ENCODE peak calls at places on chromosomes 1 and 21, in four cellular contexts. One of them, this sample, is unnamed.

GRCh38 chr1:154190550-154190949 is 1.4 kb downstream of the TPM3 start:
- DNase-seq in HCT116: no peak
- DNase-seq in K562: no peak
- DNase-seq in HepG2: peak; percentile 44
- DNase-seq in this sample: no peak

GRCh38 chr1:3552176-3552575 is 59.1 kb downstream of the MEGF6 start:
- DNase-seq in HCT116: no peak
- DNase-seq in K562: no peak
- DNase-seq in HepG2: no peak
- DNase-seq in this sample: no peak

GRCh38 chr1:111483166-111483565 is 9.4 kb downstream of the C1orf162 start:
- DNase-seq in HCT116: no peak
- DNase-seq in K562: no peak
- DNase-seq in HepG2: no peak
- DNase-seq in this sample: no peak

GRCh38 chr1:101025283-101025679 is 303 bp downstream of the DPH5 start:
- DNase-seq in HCT116: no peak
- DNase-seq in K562: no peak
- DNase-seq in HepG2: peak; percentile 13
- DNase-seq in this sample: no peak

GRCh38 chr1:185786524-185786923 is 52.3 kb downstream of the HMCN1 start:
- DNase-seq in HCT116: no peak
- DNase-seq in K562: no peak
- DNase-seq in HepG2: no peak
- DNase-seq in this sample: no peak

GRCh38 chr1:161088587-161089110 is 709 bp downstream of the NECTIN4 start:
- DNase-seq in HCT116: no peak
- DNase-seq in K562: no peak
- DNase-seq in HepG2: no peak
- DNase-seq in this sample: no peak

GRCh38 chr1:66271216-66271903 is 262.6 kb upstream of the SGIP1 start:
- DNase-seq in HCT116: peak; percentile 96
- DNase-seq in K562: no peak
- DNase-seq in HepG2: no peak
- DNase-seq in this sample: peak; percentile 86

GRCh38 chr1:91006113-91006908 is 15.5 kb downstream of the ZNF644 start:
- DNase-seq in HCT116: no peak
- DNase-seq in K562: no peak
- DNase-seq in HepG2: no peak
- DNase-seq in this sample: no peak

GRCh38 chr1:225424562-225425210 is 3.2 kb downstream of the LBR start:
- DNase-seq in HCT116: no peak
- DNase-seq in K562: no peak
- DNase-seq in HepG2: no peak
- DNase-seq in this sample: no peak

GRCh38 chr1:102693345-102693744 is 415.0 kb downstream of the COL11A1 start:
- DNase-seq in HCT116: no peak
- DNase-seq in K562: no peak
- DNase-seq in HepG2: no peak
- DNase-seq in this sample: no peak

GRCh38 chr1:227924838-227925574 is 22.7 kb downstream of the WNT9A start:
- DNase-seq in HCT116: no peak
- DNase-seq in K562: no peak
- DNase-seq in HepG2: no peak
- DNase-seq in this sample: no peak

GRCh38 chr1:26553942-26554682 is 24.6 kb downstream of the RPS6KA1 start:
- DNase-seq in HCT116: no peak
- DNase-seq in K562: no peak
- DNase-seq in HepG2: no peak
- DNase-seq in this sample: no peak

GRCh38 chr1:12314328-12314903 is 84.6 kb downstream of the VPS13D start:
- DNase-seq in HCT116: no peak
- DNase-seq in K562: peak; percentile 29
- DNase-seq in HepG2: peak; percentile 12
- DNase-seq in this sample: no peak

GRCh38 chr1:119504831-119505230 is 2.2 kb upstream of the HSD3B1 start:
- DNase-seq in HCT116: no peak
- DNase-seq in K562: no peak
- DNase-seq in HepG2: no peak
- DNase-seq in this sample: no peak

GRCh38 chr1:234781241-234782056 is 171.5 kb upstream of the IRF2BP2 start:
- DNase-seq in HCT116: no peak
- DNase-seq in K562: peak; percentile 63
- DNase-seq in HepG2: peak; percentile 57
- DNase-seq in this sample: no peak

GRCh38 chr1:9315411-9316079 is 22.9 kb downstream of the SPSB1 start:
- DNase-seq in HCT116: no peak
- DNase-seq in K562: no peak
- DNase-seq in HepG2: no peak
- DNase-seq in this sample: no peak

GRCh38 chr1:966135-966602 is at the start of gene PLEKHN1:
- DNase-seq in HCT116: no peak
- DNase-seq in K562: peak; percentile 74
- DNase-seq in HepG2: peak; percentile 30
- DNase-seq in this sample: no peak

GRCh38 chr1:33864460-33865389 is 846 bp downstream of the HMGB4 start:
- DNase-seq in HCT116: no peak
- DNase-seq in K562: no peak
- DNase-seq in HepG2: no peak
- DNase-seq in this sample: no peak

GRCh38 chr21:34344584-34344983 is 19.2 kb upstream of the KCNE2 start:
- DNase-seq in HCT116: no peak
- DNase-seq in K562: no peak
- DNase-seq in HepG2: no peak
- DNase-seq in this sample: no peak
- H3K27ac ChIP-seq in HCT116: no peak overlapping the region
- H3K27ac ChIP-seq in K562: no peak overlapping the region
- H3K27ac ChIP-seq in HepG2: no peak overlapping the region
- H3K27ac ChIP-seq in this sample: no peak overlapping the region

GRCh38 chr1:59013928-59014279 is 230.1 kb upstream of the JUN start:
- DNase-seq in HCT116: no peak
- DNase-seq in K562: no peak
- DNase-seq in HepG2: no peak
- DNase-seq in this sample: no peak
- H3K4me3 ChIP-seq in HCT116: no peak overlapping the region
- H3K4me3 ChIP-seq in K562: no peak overlapping the region
- H3K4me3 ChIP-seq in HepG2: no peak overlapping the region
- H3K4me3 ChIP-seq in this sample: peak overlapping the region; percentile 46

DNA sequence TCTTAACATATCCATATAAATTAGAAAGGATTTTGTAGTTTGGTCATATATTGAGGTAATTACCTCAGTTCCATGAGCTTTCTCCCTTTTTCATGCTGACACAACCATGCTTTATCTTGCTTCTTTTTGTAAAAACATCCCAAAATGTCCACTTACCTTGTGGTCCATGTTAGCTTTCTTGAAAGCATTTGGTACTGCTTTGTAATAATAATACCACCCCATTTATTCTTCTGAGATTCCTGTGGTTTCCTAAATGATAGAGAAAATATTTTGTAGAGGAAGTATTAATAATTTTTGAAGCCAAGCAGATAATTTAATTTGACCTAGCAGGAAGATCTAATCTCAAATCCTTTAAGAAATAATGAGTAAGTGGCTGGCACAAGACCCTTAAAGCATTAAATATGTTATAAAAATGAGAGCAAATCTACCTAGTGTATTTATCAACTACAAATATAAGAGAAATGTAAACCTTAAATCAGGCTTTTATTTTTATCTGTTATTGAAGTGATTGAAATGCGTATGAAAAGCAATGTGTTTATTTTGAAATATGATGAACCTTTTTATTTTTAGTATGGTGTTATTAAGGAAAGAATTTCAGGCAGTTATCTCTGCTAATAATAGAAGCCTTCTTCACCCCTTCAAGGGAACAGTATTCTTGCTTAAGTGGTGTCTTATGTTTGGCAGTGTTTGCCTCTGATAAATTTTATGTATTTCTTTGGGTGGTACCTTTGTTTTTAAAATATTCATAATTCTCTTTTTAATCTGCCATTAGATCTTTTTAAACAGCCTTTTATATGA is 9.2 kb downstream of the PRKAA2 start:
- DNase-seq in HCT116: no peak
- DNase-seq in K562: no peak
- DNase-seq in HepG2: no peak
- DNase-seq in this sample: no peak
- TF ChIP-seq TCF7L2 in HCT116: no peak
- TF ChIP-seq TCF7L2 in K562: no peak
- TF ChIP-seq TCF7L2 in HepG2: no peak
- TF ChIP-seq TCF7L2 in this sample: no peak

GRCh38 chr1:14541348-14541747 is 57.1 kb upstream of the KAZN start:
- DNase-seq in HCT116: no peak
- DNase-seq in K562: no peak
- DNase-seq in HepG2: no peak
- DNase-seq in this sample: no peak
- H3K27ac ChIP-seq in HCT116: no peak overlapping the region
- H3K27ac ChIP-seq in K562: no peak overlapping the region
- H3K27ac ChIP-seq in HepG2: no peak overlapping the region
- H3K27ac ChIP-seq in this sample: no peak overlapping the region

GRCh38 chr1:203189951-203190352 is 3.4 kb upstream of the CHI3L1 start:
- DNase-seq in HCT116: no peak
- DNase-seq in K562: no peak
- DNase-seq in HepG2: no peak
- DNase-seq in this sample: no peak
- H3K4me3 ChIP-seq in HCT116: no peak overlapping the region
- H3K4me3 ChIP-seq in K562: no peak overlapping the region
- H3K4me3 ChIP-seq in HepG2: no peak overlapping the region
- H3K4me3 ChIP-seq in this sample: no peak overlapping the region

GRCh38 chr1:177800386-177801058 is 169.3 kb downstream of the SEC16B start:
- DNase-seq in HCT116: no peak
- DNase-seq in K562: no peak
- DNase-seq in HepG2: no peak
- DNase-seq in this sample: no peak
- TF ChIP-seq TCF7L2 in HCT116: no peak
- TF ChIP-seq TCF7L2 in K562: no peak
- TF ChIP-seq TCF7L2 in HepG2: no peak
- TF ChIP-seq TCF7L2 in this sample: no peak

This sample was measured in Panc1.